ENCODE peak calls at places on chromosomes 1 and 21, in six cellular contexts. M is HepG2, F is endothelial cell of umbilical vein, R is A549, P is GM12878, Z is K562. G is an unnamed sample.

GRCh38 chr1:66271904-66272254 is 262.1 kb upstream of the SGIP1 start:
- DNase-seq in M (no peak), F (no peak), R (peak), P (no peak), Z (no peak), G (no peak)

GRCh38 chr1:29330089-29330488 is 93.8 kb downstream of the PTPRU start:
- DNase-seq in M (no peak), F (no peak), R (no peak), P (no peak), Z (no peak), G (no peak)

GRCh38 chr1:110746644-110747259 is 72.0 kb upstream of the KCNA3 start:
- DNase-seq in M (peak), F (peak), R (no peak), P (no peak), Z (peak), G (peak)

GRCh38 chr1:227541796-227542152 is 21.6 kb upstream of the ZNF678 start:
- DNase-seq in M (no peak), F (no peak), R (no peak), P (no peak), Z (no peak), G (no peak)

GRCh38 chr21:43274022-43274945 is 105.5 kb downstream of the CRYAA start:
- DNase-seq in M (no peak), F (no peak), R (no peak), P (no peak), Z (no peak), G (no peak)

GRCh38 chr1:119390499-119390898 is 21.9 kb downstream of the HAO2 start:
- DNase-seq in M (no peak), F (no peak), R (no peak), P (no peak), Z (no peak), G (no peak)

GRCh38 chr1:212518188-212518951 is 85.7 kb downstream of the NENF start:
- DNase-seq in M (peak), F (no peak), R (peak), P (no peak), Z (no peak), G (no peak)

GRCh38 chr1:37753473-37754321 is 11.2 kb downstream of the EPHA10 start:
- DNase-seq in M (no peak), F (no peak), R (no peak), P (no peak), Z (no peak), G (no peak)

GRCh38 chr1:218462591-218462990 is 117.5 kb downstream of the TGFB2 start:
- DNase-seq in M (no peak), F (peak), R (no peak), P (no peak), Z (no peak), G (no peak)

GRCh38 chr1:66274634-66275033 is 259.3 kb upstream of the SGIP1 start:
- DNase-seq in M (no peak), F (no peak), R (no peak), P (no peak), Z (no peak), G (no peak)

GRCh38 chr1:79204774-79205173 is 198.2 kb upstream of the ADGRL4 start:
- DNase-seq in M (no peak), F (no peak), R (no peak), P (no peak), Z (no peak), G (no peak)

GRCh38 chr1:232517204-232517603 is 112.7 kb downstream of the SIPA1L2 start:
- DNase-seq in M (no peak), F (no peak), R (no peak), P (no peak), Z (no peak), G (no peak)

GRCh38 chr1:163240705-163241104 is 38.0 kb upstream of the RGS5 start:
- DNase-seq in M (no peak), F (no peak), R (no peak), P (no peak), Z (no peak), G (no peak)

GRCh38 chr1:42937141-42937696 is 21.4 kb downstream of the SLC2A1 start:
- DNase-seq in M (peak), F (no peak), R (no peak), P (no peak), Z (no peak), G (peak)

GRCh38 chr1:186535388-186536133 is 74.6 kb upstream of the PDC start:
- DNase-seq in M (no peak), F (peak), R (peak), P (no peak), Z (no peak), G (no peak)

GRCh38 chr1:95018602-95019369 is 54.0 kb downstream of the ALG14 start:
- DNase-seq in M (no peak), F (peak), R (peak), P (no peak), Z (no peak), G (no peak)

GRCh38 chr1:8017495-8018310 is 8.4 kb downstream of the ERRFI1 start:
- DNase-seq in M (peak), F (no peak), R (no peak), P (no peak), Z (no peak), G (no peak)

GRCh38 chr21:37429356-37429755 is 62.8 kb downstream of the DYRK1A start:
- DNase-seq in M (no peak), F (no peak), R (no peak), P (no peak), Z (no peak), G (peak)

GRCh38 chr1:222828939-222829338 is 14.1 kb downstream of the DISP1 start:
- DNase-seq in M (no peak), F (no peak), R (no peak), P (no peak), Z (no peak), G (no peak)
- TF ChIP-seq CTCF in M (no peak), F (no peak), R (peak), P (no peak), Z (no peak), G (no peak)

GRCh38 chr1:196209983-196210382 is 398.3 kb downstream of the KCNT2 start:
- DNase-seq in M (no peak), F (no peak), R (no peak), P (no peak), Z (no peak), G (no peak)
- TF ChIP-seq MYC in M (no peak), F (no peak), R (no peak), P (no peak), Z (no peak), G (no peak)

DNA sequence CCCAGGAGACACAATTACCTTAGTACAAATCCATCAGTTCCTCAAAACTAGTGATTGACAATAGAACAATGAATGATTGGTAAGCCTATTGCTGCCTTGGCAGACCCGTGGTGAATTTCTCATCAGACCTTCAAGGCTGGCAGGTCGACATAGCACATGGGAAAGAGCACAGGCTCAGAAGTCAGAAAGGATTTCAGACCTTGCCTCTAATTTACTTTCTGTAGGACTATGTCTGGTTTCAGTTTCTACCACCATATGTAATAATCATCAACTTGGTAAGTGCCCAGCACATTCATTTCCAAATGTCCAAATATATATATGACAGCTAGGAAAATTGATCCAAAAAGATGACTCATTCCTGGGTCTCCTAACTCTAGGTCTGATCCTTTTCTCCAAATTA is 62.5 kb upstream of the GRHL3 start:
- DNase-seq in M (no peak), F (no peak), R (no peak), P (no peak), Z (no peak), G (no peak)
- TF ChIP-seq CTCF in M (no peak), F (no peak), R (no peak), P (no peak), Z (no peak), G (no peak)

DNA sequence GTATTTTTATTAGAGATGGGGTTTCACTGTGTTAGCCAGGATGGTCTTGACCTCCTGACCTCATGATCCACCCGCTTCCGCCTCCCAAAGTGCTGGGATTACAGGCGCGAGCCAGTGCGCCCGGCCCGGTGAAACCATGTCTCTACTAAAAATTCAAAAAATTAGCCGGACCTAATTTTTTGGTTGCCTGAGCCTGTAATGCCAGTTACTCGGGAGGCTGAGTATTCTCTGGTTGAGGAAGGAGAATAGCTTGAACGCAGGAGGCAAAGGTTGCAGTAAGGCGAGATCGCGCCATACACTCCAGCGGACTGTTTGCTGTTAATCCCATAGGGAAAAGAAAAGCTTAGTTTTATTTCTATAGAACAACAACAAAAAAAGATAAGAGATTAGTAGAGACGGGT is 29.9 kb upstream of the HJV start:
- DNase-seq in M (no peak), F (no peak), R (no peak), P (no peak), Z (no peak), G (no peak)
- TF ChIP-seq MYC in M (no peak), F (no peak), R (no peak), P (no peak), Z (no peak), G (no peak)

DNA sequence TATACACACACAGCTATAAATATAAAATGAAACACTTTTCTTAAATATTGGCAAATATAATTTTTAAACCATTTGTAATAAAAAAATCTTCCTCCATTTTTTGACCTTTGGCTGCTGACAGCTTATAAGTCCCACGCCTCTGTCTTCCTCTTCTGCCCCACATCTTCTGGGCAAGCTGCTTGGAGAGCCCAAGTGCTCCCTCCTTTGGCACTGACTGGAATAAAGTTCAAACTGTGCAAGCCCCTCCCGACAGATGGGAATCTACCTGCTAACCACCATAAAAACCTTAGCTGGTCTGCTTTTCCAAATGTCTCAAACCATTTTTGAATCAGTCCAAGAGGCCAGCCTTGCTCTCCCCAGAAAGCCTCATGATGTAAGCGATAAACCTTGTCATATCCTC is 99.7 kb downstream of the SNX7 start:
- DNase-seq in M (peak), F (no peak), R (no peak), P (no peak), Z (no peak), G (peak)
- TF ChIP-seq CTCF in M (peak), F (no peak), R (no peak), P (peak), Z (no peak), G (no peak)